ENCODE peak calls at places on chromosomes 3 and 15, in five cellular contexts. One of them, this sample, is unnamed.

GRCh38 chr3:120688121-120688520 is 6.1 kb upstream of the HGD start:
- DNase-seq in HFFc6: peak
- DNase-seq in AG04449: peak
- DNase-seq in NCI-H1417: no peak
- DNase-seq in anterior cingulate cortex: no peak
- DNase-seq in this sample: no peak

GRCh38 chr15:68578175-68578959 is 426 bp upstream of the CORO2B start:
- DNase-seq in HFFc6: peak
- DNase-seq in AG04449: no peak
- DNase-seq in NCI-H1417: peak
- DNase-seq in anterior cingulate cortex: peak
- DNase-seq in this sample: peak

GRCh38 chr3:195522254-195523023 is 20.7 kb downstream of the PPP1R2 start:
- DNase-seq in HFFc6: peak
- DNase-seq in AG04449: no peak
- DNase-seq in NCI-H1417: peak
- DNase-seq in anterior cingulate cortex: no peak
- DNase-seq in this sample: peak

GRCh38 chr3:23877324-23877980 is 39.3 kb downstream of the NKIRAS1 start:
- DNase-seq in HFFc6: peak
- DNase-seq in AG04449: peak
- DNase-seq in NCI-H1417: no peak
- DNase-seq in anterior cingulate cortex: no peak
- DNase-seq in this sample: peak

GRCh38 chr3:49867871-49868321 is 1.8 kb downstream of the CAMKV start:
- DNase-seq in HFFc6: no peak
- DNase-seq in AG04449: no peak
- DNase-seq in NCI-H1417: no peak
- DNase-seq in anterior cingulate cortex: no peak
- DNase-seq in this sample: no peak

GRCh38 chr15:101489633-101490407 is at the start of gene PCSK6:
- DNase-seq in HFFc6: no peak
- DNase-seq in AG04449: no peak
- DNase-seq in NCI-H1417: peak
- DNase-seq in anterior cingulate cortex: no peak
- DNase-seq in this sample: no peak

GRCh38 chr3:29481249-29481648 is 200.4 kb downstream of the RBMS3 start:
- DNase-seq in HFFc6: no peak
- DNase-seq in AG04449: no peak
- DNase-seq in NCI-H1417: no peak
- DNase-seq in anterior cingulate cortex: no peak
- DNase-seq in this sample: no peak

GRCh38 chr3:185711255-185711870 is 113.5 kb downstream of the IGF2BP2 start:
- DNase-seq in HFFc6: peak
- DNase-seq in AG04449: no peak
- DNase-seq in NCI-H1417: no peak
- DNase-seq in anterior cingulate cortex: no peak
- DNase-seq in this sample: no peak

GRCh38 chr3:149753717-149754116 is 1.4 kb upstream of the COMMD2 start:
- DNase-seq in HFFc6: no peak
- DNase-seq in AG04449: no peak
- DNase-seq in NCI-H1417: no peak
- DNase-seq in anterior cingulate cortex: no peak
- DNase-seq in this sample: no peak

GRCh38 chr15:25249236-25250010 is 189.4 kb downstream of the UBE3A start:
- DNase-seq in HFFc6: no peak
- DNase-seq in AG04449: no peak
- DNase-seq in NCI-H1417: no peak
- DNase-seq in anterior cingulate cortex: no peak
- DNase-seq in this sample: no peak

GRCh38 chr3:102235679-102236078 is 199.1 kb upstream of the ZPLD1 start:
- DNase-seq in HFFc6: no peak
- DNase-seq in AG04449: no peak
- DNase-seq in NCI-H1417: peak
- DNase-seq in anterior cingulate cortex: no peak
- DNase-seq in this sample: peak

GRCh38 chr3:185984203-185984602 is 46.4 kb upstream of the TRA2B start:
- DNase-seq in HFFc6: no peak
- DNase-seq in AG04449: no peak
- DNase-seq in NCI-H1417: no peak
- DNase-seq in anterior cingulate cortex: no peak
- DNase-seq in this sample: no peak

GRCh38 chr15:65323071-65323511 is 18.6 kb downstream of the RNU5B-1 start:
- DNase-seq in HFFc6: no peak
- DNase-seq in AG04449: no peak
- DNase-seq in NCI-H1417: peak
- DNase-seq in anterior cingulate cortex: peak
- DNase-seq in this sample: no peak

GRCh38 chr15:98751767-98752166 is 103.4 kb downstream of the IGF1R start:
- DNase-seq in HFFc6: no peak
- DNase-seq in AG04449: no peak
- DNase-seq in NCI-H1417: no peak
- DNase-seq in anterior cingulate cortex: no peak
- DNase-seq in this sample: no peak

GRCh38 chr3:17057316-17057715 is 172.6 kb downstream of the PLCL2 start:
- DNase-seq in HFFc6: peak
- DNase-seq in AG04449: peak
- DNase-seq in NCI-H1417: peak
- DNase-seq in anterior cingulate cortex: no peak
- DNase-seq in this sample: no peak

GRCh38 chr3:195450731-195451229 is 8.0 kb upstream of the ACAP2 start:
- DNase-seq in HFFc6: peak
- DNase-seq in AG04449: no peak
- DNase-seq in NCI-H1417: no peak
- DNase-seq in anterior cingulate cortex: no peak
- DNase-seq in this sample: no peak

GRCh38 chr15:58771621-58772235 is 626 bp downstream of the MINDY2 start:
- DNase-seq in HFFc6: peak
- DNase-seq in AG04449: no peak
- DNase-seq in NCI-H1417: peak
- DNase-seq in anterior cingulate cortex: peak
- DNase-seq in this sample: no peak